ENCODE peak calls at places on chromosomes 3 and 15, in eight cellular contexts. F is foreskin fibroblast; A is cardiac fibroblast; T is AG04450; P is fibroblast of mammary gland; D is CD4-positive, alpha-beta T cell; K is mammary epithelial cell; X is MM.1S. H is an unnamed sample.

GRCh38 chr15:95266481-95267061 is 1035.2 kb downstream of the MCTP2 start:
- DNase-seq in F (no peak), A (peak), T (no peak), P (peak), D (no peak), K (no peak), X (no peak), H (no peak)

GRCh38 chr3:20041197-20041780 is 1.0 kb downstream of the KAT2B start:
- DNase-seq in F (peak), A (peak), T (no peak), P (peak), D (peak), K (peak), X (peak), H (no peak)

GRCh38 chr3:61966200-61966599 is 404.8 kb downstream of the PTPRG start:
- DNase-seq in F (no peak), A (peak), T (no peak), P (no peak), D (no peak), K (peak), X (no peak), H (no peak)

GRCh38 chr3:169383770-169384169 is 279.7 kb downstream of the MECOM start:
- DNase-seq in F (no peak), A (no peak), T (no peak), P (no peak), D (no peak), K (no peak), X (no peak), H (no peak)

GRCh38 chr15:89075846-89076245 is 12.4 kb upstream of the ABHD2 start:
- DNase-seq in F (no peak), A (no peak), T (no peak), P (no peak), D (no peak), K (no peak), X (no peak), H (no peak)

GRCh38 chr3:69485489-69485888 is 99.6 kb upstream of the FRMD4B start:
- DNase-seq in F (no peak), A (no peak), T (no peak), P (no peak), D (no peak), K (no peak), X (no peak), H (no peak)

GRCh38 chr3:98199020-98199419 is 32.5 kb downstream of the OR5H15 start:
- DNase-seq in F (no peak), A (no peak), T (no peak), P (no peak), D (no peak), K (no peak), X (no peak), H (no peak)

GRCh38 chr15:89472785-89473256 is 23.6 kb downstream of the RHCG start:
- DNase-seq in F (peak), A (peak), T (peak), P (peak), D (no peak), K (peak), X (peak), H (peak)

GRCh38 chr3:159829056-159829995 is 159.3 kb upstream of the IL12A start:
- DNase-seq in F (peak), A (peak), T (no peak), P (peak), D (no peak), K (peak), X (no peak), H (no peak)

GRCh38 chr15:68278345-68279217 is 1.0 kb downstream of the FEM1B start:
- DNase-seq in F (no peak), A (peak), T (no peak), P (peak), D (peak), K (peak), X (peak), H (no peak)

GRCh38 chr15:56248276-56248675 is 4.6 kb upstream of the RFX7 start:
- DNase-seq in F (no peak), A (no peak), T (no peak), P (no peak), D (no peak), K (no peak), X (no peak), H (no peak)

GRCh38 chr15:56247266-56247665 is 3.6 kb upstream of the RFX7 start:
- DNase-seq in F (no peak), A (no peak), T (no peak), P (no peak), D (no peak), K (no peak), X (no peak), H (no peak)

GRCh38 chr15:56250626-56251025 is 6.9 kb upstream of the RFX7 start:
- DNase-seq in F (no peak), A (no peak), T (no peak), P (no peak), D (no peak), K (no peak), X (no peak), H (no peak)

GRCh38 chr15:56251315-56252091 is 7.8 kb upstream of the RFX7 start:
- DNase-seq in F (no peak), A (no peak), T (no peak), P (no peak), D (no peak), K (no peak), X (no peak), H (no peak)

DNA sequence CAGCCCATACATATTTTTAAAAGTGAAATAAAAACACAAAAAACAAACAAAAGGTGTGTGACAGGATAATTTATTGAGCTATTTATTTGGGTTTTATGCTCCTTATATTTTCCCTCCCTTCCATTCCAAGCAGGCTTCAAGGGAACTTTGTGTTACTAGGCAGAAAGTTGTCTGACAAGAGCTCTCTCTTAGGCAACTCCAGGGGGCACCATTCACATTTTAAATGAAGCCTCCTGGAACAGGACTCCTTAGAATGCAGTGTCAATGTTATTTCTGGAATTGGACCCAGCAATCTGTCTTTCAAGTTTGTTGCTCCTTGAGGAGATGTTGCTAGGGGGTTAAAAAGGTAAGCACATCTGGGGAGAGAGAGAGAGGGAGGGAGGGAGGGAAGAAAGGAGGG is 5.4 kb upstream of the RFX7 start:
- DNase-seq in F (no peak), A (peak), T (no peak), P (peak), D (no peak), K (peak), X (peak), H (no peak)
- TF ChIP-seq CTCF in F (peak), A (peak), T (peak), P (peak), D (no peak), K (peak), X (peak), H (peak)

GRCh38 chr15:52463638-52464037 is 65.0 kb downstream of the MYO5A start:
- DNase-seq in F (peak), A (peak), T (no peak), P (peak), D (no peak), K (peak), X (peak), H (no peak)
- TF ChIP-seq CTCF in F (no peak), A (no peak), T (peak), P (peak), D (peak), K (peak), X (peak), H (peak)

DNA sequence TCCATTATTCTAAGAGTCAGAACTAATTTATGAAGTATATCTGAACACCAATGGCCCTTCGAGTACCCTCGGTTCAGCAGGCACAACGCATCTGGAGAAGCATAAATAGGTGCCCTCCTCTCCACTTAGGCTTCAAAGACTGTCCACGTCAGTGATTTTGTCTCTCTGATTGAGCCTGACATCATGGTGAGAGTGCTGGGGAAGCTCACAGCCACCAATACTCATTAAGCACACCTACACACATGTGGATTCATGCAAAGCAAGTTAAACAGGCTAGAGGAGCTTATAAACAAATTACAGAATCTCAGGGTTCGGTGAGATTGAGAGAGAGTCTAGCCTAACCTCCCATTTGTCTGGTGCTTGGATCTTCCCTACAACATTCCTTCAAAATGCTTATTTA is 3.6 kb downstream of the CLDN1 start:
- DNase-seq in F (no peak), A (no peak), T (no peak), P (no peak), D (no peak), K (no peak), X (no peak), H (no peak)
- TF ChIP-seq CTCF in F (no peak), A (no peak), T (no peak), P (no peak), D (no peak), K (no peak), X (no peak), H (no peak)

GRCh38 chr3:139935071-139935865 is at the start of gene CLSTN2:
- DNase-seq in F (peak), A (peak), T (no peak), P (peak), D (no peak), K (peak), X (peak), H (no peak)

GRCh38 chr3:139937674-139938279 is 2.8 kb downstream of the CLSTN2 start:
- DNase-seq in F (peak), A (peak), T (peak), P (peak), D (no peak), K (peak), X (peak), H (no peak)

GRCh38 chr3:139930201-139930600 is 4.8 kb upstream of the CLSTN2 start:
- DNase-seq in F (no peak), A (no peak), T (no peak), P (no peak), D (no peak), K (peak), X (no peak), H (no peak)

GRCh38 chr3:139935866-139936817 is 1.2 kb downstream of the CLSTN2 start:
- DNase-seq in F (peak), A (peak), T (no peak), P (no peak), D (no peak), K (peak), X (no peak), H (no peak)

DNA sequence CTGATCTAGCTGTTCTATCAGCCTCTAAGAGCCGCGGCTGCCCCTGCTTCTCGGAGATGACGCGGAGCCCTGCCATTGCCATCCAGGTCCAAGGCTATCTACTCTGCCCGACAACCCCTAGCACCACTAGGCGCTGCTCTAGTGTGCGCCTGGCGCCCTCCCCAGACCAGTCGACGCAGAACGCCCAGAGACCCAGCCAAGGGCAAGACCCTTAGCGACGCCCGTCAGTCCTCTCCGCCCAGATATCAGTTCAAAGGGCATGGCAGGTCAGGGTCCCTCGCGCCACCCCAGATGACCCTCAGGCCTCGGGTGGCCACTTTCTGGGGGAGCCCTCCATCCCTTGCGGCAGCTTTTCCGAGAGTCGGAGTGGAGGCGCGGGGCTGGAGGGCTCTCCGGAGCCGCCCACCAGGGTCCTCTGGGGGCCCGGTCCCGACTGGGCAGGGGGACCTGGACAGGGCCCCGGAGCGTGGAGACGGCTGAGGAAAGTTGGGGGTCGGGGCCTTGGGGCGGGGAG is 371 bp upstream of the CLSTN2 start:
- DNase-seq in F (peak), A (peak), T (no peak), P (no peak), D (no peak), K (peak), X (no peak), H (no peak)
- TF ChIP-seq CTCF in F (no peak), A (no peak), T (no peak), P (no peak), D (no peak), K (no peak), X (peak), H (peak)

DNA sequence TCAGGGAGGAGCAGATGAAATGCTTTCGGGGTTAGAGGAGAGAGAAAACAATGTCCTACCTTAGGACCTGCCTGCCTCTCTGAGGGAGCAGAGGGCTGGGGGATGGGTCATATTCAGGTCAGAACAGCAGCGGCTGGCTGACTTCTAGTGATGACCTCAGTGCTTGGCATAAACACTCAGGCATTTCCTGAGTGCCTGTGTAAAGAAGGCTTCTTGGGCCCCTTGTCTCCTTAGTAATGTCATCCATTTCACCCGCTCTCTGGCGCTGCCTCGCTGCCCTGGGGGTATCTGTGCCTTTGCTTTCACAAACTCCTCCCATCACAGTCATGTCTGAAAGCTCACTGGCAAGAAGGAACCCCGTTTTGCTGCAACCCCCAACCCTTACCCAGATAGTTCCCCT is 82.9 kb upstream of the GSK3B start:
- DNase-seq in F (peak), A (peak), T (peak), P (peak), D (no peak), K (peak), X (no peak), H (no peak)
- TF ChIP-seq CTCF in F (no peak), A (no peak), T (peak), P (no peak), D (no peak), K (peak), X (no peak), H (no peak)

GRCh38 chr15:31457161-31457560 is 130.5 kb downstream of the KLF13 start:
- DNase-seq in F (peak), A (no peak), T (no peak), P (peak), D (no peak), K (peak), X (no peak), H (no peak)

GRCh38 chr15:31456329-31457060 is 129.9 kb downstream of the KLF13 start:
- DNase-seq in F (no peak), A (no peak), T (no peak), P (no peak), D (no peak), K (no peak), X (no peak), H (no peak)

GRCh38 chr15:31453558-31454318 is 127.1 kb downstream of the KLF13 start:
- DNase-seq in F (no peak), A (no peak), T (no peak), P (no peak), D (no peak), K (no peak), X (no peak), H (no peak)

GRCh38 chr15:31457631-31458526 is 131.2 kb downstream of the KLF13 start:
- DNase-seq in F (peak), A (peak), T (peak), P (peak), D (no peak), K (peak), X (no peak), H (no peak)

GRCh38 chr15:31455499-31455898 is 128.9 kb downstream of the KLF13 start:
- DNase-seq in F (no peak), A (no peak), T (no peak), P (no peak), D (no peak), K (no peak), X (peak), H (no peak)
- TF ChIP-seq CTCF in F (no peak), A (no peak), T (peak), P (no peak), D (no peak), K (no peak), X (peak), H (peak)

GRCh38 chr3:12350151-12350813 is 61.4 kb downstream of the PPARG start:
- DNase-seq in F (no peak), A (peak), T (no peak), P (peak), D (no peak), K (no peak), X (no peak), H (no peak)
- TF ChIP-seq CTCF in F (no peak), A (no peak), T (no peak), P (no peak), D (no peak), K (no peak), X (no peak), H (no peak)

DNA sequence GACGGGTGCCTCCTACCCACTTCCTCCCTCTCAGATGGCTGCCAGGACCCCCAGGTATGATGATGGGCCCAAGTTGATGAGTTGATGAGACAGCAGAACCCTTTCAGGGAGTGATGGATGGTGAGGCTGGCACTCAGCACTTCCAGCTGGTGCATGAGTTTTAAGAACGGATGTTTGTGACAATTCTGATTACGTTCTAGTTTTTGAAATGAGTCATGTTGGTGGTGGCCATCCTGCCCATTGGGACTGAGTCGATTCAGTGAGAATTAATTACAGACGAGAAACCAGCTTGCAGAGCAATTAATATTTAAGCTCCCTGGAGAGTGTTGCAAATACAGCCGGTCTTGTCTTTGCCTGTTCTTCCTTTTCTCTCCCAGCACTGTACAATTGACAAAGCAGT is 56.9 kb upstream of the NR2C2 start:
- DNase-seq in F (peak), A (no peak), T (no peak), P (peak), D (no peak), K (no peak), X (no peak), H (no peak)
- TF ChIP-seq CTCF in F (no peak), A (no peak), T (no peak), P (no peak), D (no peak), K (no peak), X (no peak), H (no peak)

H was measured in GM12864.